ENCODE peak calls at places on chromosomes 2 and 18, in seven cellular contexts. N is HepG2, W is HCT116, B is H1, Y is GM12878, R is WTC11, T is K562. A is an unnamed sample.

GRCh38 chr2:33929467-33929866 is 330.4 kb upstream of the FAM98A start:
- DNase-seq in T (no peak), W (no peak), Y (peak; percentile 33), R (no peak), B (no peak), N (no peak), A (no peak)

GRCh38 chr2:144343135-144343534 is 176.8 kb downstream of the ZEB2 start:
- DNase-seq in N (no peak), R (no peak), W (no peak), Y (no peak), T (no peak), B (no peak), A (no peak)

GRCh38 chr2:203549406-203549805 is 14.3 kb upstream of the RAPH1 start:
- DNase-seq in R (no peak), B (no peak), Y (no peak), T (no peak), N (no peak), W (no peak), A (no peak)

GRCh38 chr18:67476585-67476984 is 39.9 kb downstream of the DSEL start:
- DNase-seq in R (no peak), W (no peak), B (no peak), Y (no peak), T (no peak), N (no peak), A (no peak)

GRCh38 chr2:181680937-181681811 is 857 bp upstream of the NEUROD1 start:
- DNase-seq in B (peak; percentile 60), W (no peak), Y (no peak), T (no peak), N (no peak), R (peak; percentile 37), A (no peak)

GRCh38 chr2:35783723-35784122 is 571.9 kb upstream of the CRIM1 start:
- DNase-seq in Y (no peak), N (peak; percentile 32), B (no peak), T (no peak), W (no peak), R (peak; percentile 17), A (no peak)

GRCh38 chr2:148819019-148819418 is 56.0 kb upstream of the KIF5C start:
- DNase-seq in B (no peak), W (no peak), T (no peak), Y (no peak), R (no peak), N (no peak), A (no peak)

GRCh38 chr2:100876231-100876860 is 56.4 kb downstream of the NPAS2 start:
- DNase-seq in Y (no peak), B (no peak), W (no peak), R (no peak), N (no peak), T (no peak), A (no peak)

GRCh38 chr2:22360735-22361374 is 1024.1 kb upstream of the KLHL29 start:
- DNase-seq in B (no peak), Y (no peak), R (no peak), T (no peak), N (no peak), W (no peak), A (no peak)

GRCh38 chr2:71500426-71501079 is 47.2 kb downstream of the DYSF start:
- DNase-seq in W (no peak), R (no peak), N (no peak), Y (no peak), B (no peak), T (no peak), A (no peak)

GRCh38 chr2:216971632-216972031 is 111.8 kb upstream of the TNP1 start:
- DNase-seq in T (no peak), Y (no peak), R (no peak), N (no peak), W (no peak), B (no peak), A (no peak)

GRCh38 chr2:28293416-28293815 is 99.2 kb upstream of the FOSL2 start:
- DNase-seq in T (no peak), B (no peak), R (no peak), Y (no peak), W (no peak), N (no peak), A (no peak)

GRCh38 chr18:13611058-13611615 is 115.2 kb downstream of the FAM210A start:
- DNase-seq in N (no peak), B (no peak), R (no peak), T (no peak), Y (no peak), W (no peak), A (no peak)

GRCh38 chr2:205403244-205403845 is 279.0 kb upstream of the NRP2 start:
- DNase-seq in N (no peak), Y (no peak), B (no peak), W (no peak), T (no peak), R (no peak), A (no peak)

DNA sequence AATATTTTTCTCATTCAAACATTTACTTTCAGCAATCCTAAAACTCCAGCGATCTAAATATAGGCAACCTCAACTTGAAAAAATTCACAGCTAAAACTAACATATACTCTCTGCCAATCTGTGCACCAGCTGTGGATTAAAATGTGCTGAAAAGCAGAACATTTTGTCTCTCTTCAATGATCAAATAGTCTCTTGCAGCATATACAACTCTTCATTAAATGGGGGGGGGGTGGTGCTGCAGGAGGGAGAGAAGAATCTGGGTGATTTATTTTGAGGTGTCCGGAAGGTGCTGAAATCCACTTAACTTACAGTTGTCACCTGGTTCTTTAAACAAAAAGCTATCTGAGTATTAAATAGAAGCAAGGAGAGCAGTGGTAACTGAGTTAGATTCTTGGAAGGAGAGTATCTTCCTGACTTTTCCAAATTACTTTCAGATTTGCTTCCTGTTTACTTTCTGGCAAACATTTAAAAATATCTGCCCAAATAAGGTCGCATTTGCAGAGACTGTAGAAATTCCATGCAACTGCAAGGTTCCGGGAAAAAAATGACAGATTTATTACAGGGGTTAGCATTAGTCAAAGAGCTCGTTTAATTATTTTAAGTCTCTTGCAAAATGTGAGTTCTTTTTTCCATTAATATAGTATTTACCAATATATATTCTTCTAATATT is 904.7 kb upstream of the ACVR2A start:
- DNase-seq in T (no peak), Y (no peak), R (no peak), W (no peak), B (no peak), N (no peak), A (no peak)
- TF ChIP-seq SP1 in T (no peak), Y (no peak), R (no peak), W (no peak), B (no peak), N (no peak), A (no peak)

GRCh38 chr2:234631896-234632514 is 135.1 kb upstream of the ARL4C start:
- DNase-seq in B (peak; percentile 57), T (no peak), W (no peak), N (no peak), R (peak; percentile 42), Y (no peak), A (no peak)

GRCh38 chr2:234632527-234633391 is 135.9 kb upstream of the ARL4C start:
- DNase-seq in Y (no peak), R (no peak), N (no peak), W (no peak), T (no peak), B (peak; percentile 38), A (no peak)

GRCh38 chr2:234635284-234635683 is 138.4 kb upstream of the ARL4C start:
- DNase-seq in Y (no peak), B (peak; percentile 14), N (peak; percentile 23), T (no peak), R (no peak), W (no peak), A (no peak)

GRCh38 chr2:234630676-234631350 is 133.9 kb upstream of the ARL4C start:
- DNase-seq in R (no peak), N (no peak), B (peak; percentile 45), T (no peak), Y (no peak), W (no peak), A (no peak)

GRCh38 chr2:234633581-234634230 is 136.8 kb upstream of the ARL4C start:
- DNase-seq in Y (no peak), R (no peak), B (peak; percentile 35), W (no peak), T (no peak), N (no peak), A (no peak)
- TF ChIP-seq SP1 in Y (no peak), R (no peak), B (no peak), W (no peak), T (no peak), N (no peak), A (no peak)

DNA sequence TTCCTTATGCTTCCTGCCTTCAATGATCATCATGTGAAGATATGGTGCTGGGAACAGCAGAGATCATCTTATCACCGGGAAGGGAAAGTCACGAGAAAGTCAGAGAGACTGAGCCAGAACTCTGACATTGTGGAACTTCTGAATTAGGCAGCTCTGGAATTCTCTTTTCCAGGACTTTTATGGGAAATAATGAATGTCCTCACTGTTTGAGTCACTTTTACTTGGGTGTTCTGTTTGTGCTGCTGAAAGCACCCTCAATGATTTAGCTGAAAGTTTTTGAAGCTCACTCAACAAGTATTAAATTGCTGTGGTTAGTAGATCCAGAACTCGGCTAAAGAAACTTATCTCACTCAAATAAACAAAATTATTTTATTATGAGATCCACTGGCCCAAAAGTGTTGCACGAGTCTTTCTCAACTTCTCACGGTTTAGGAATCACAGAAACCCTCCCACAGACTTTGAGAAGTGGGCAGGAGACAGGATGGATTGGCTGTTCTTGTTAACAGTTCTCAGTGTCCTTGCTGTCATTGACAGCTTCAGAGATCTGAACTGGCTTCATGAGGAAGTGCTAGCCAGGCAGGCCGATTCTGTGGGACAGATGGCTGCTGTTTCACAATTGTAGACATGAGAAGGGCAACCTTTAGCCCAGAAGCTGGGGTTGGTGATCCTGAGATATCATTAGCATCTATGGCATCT is 26.4 kb upstream of the ATRAID start:
- DNase-seq in B (no peak), T (peak; percentile 35), N (peak; percentile 86), Y (no peak), W (no peak), R (no peak), A (no peak)
- TF ChIP-seq SP1 in B (no peak), T (no peak), N (no peak), Y (no peak), W (no peak), R (no peak), A (no peak)

GRCh38 chr18:317618-318017 is 49.8 kb upstream of the THOC1 start:
- DNase-seq in W (no peak), N (no peak), Y (no peak), B (no peak), R (no peak), T (no peak), A (no peak)

GRCh38 chr18:318791-319291 is 51.0 kb upstream of the THOC1 start:
- DNase-seq in N (no peak), Y (no peak), T (no peak), R (no peak), W (no peak), B (no peak), A (no peak)

GRCh38 chr18:313931-314330 is 46.1 kb upstream of the THOC1 start:
- DNase-seq in N (no peak), B (no peak), T (no peak), W (no peak), R (no peak), Y (no peak), A (no peak)

GRCh38 chr18:319745-320144 is 51.9 kb upstream of the THOC1 start:
- DNase-seq in T (no peak), W (no peak), B (no peak), N (no peak), R (no peak), Y (no peak), A (no peak)

DNA sequence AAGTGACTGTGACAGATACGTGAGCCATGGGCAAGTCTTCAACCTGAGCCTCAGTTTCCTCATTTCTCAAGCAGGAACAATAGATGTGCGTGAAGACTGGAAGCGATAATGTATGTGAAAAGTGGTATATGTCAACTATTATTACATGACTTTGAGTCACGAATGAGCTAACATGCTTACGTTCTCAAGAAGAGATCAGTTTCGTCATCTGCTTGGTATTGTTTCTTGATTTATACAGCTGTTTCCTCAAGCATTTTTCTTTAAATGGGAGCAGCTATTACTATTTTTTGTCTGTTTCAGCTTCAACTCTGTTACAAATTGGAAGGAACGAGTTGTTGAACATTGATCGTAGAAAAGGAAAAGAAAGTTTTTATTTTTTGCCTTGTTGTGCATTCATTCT is 48.5 kb upstream of the THOC1 start:
- DNase-seq in Y (no peak), B (no peak), N (no peak), R (no peak), W (no peak), T (no peak), A (no peak)
- TF ChIP-seq SP1 in Y (no peak), B (no peak), N (no peak), R (no peak), W (no peak), T (no peak), A (no peak)

A was measured in HEK293T.